ENCODE peak calls at places on chromosomes 7 and 10, in six cellular contexts. V is stomach; L is AG09319; Z is stimulated activated CD4-positive, alpha-beta T cell treated with anti-CD3 and anti-CD28 coated beads, Interleukin-1b, Interleukin-23, amount 100 ng/mL, for 24 hours; W is EH; E is GM12865. U is an unnamed sample.

GRCh38 chr7:120591-120991 is 71.8 kb upstream of the FAM20C start:
- DNase-seq in E (no peak), V (peak), W (no peak), Z (no peak), L (no peak), U (no peak)

GRCh38 chr7:55191926-55192692 is 173.0 kb upstream of the LANCL2 start:
- DNase-seq in E (no peak), W (no peak), L (no peak), Z (no peak), V (no peak), U (no peak)

GRCh38 chr10:61785410-61786105 is 115.9 kb upstream of the ARID5B start:
- DNase-seq in E (no peak), V (no peak), Z (no peak), W (no peak), L (no peak), U (no peak)

GRCh38 chr7:111324228-111324627 is 233.3 kb downstream of the LRRN3 start:
- DNase-seq in E (no peak), W (no peak), V (no peak), Z (no peak), L (no peak), U (no peak)

GRCh38 chr10:26438534-26439269 is 561 bp downstream of the APBB1IP start:
- DNase-seq in V (no peak), E (peak), W (peak), Z (peak), L (no peak), U (peak)

GRCh38 chr10:62744136-62744535 is 60.4 kb upstream of the ADO start:
- DNase-seq in W (peak), V (no peak), Z (no peak), L (no peak), E (no peak), U (no peak)

GRCh38 chr10:128087884-128088695 is 38.1 kb downstream of the MKI67 start:
- DNase-seq in Z (no peak), W (no peak), E (no peak), V (no peak), L (no peak), U (no peak)

GRCh38 chr7:134792968-134793367 is 13.5 kb downstream of the CALD1 start:
- DNase-seq in E (peak), L (no peak), Z (no peak), W (peak), V (no peak), U (peak)

GRCh38 chr7:2157473-2158279 is 75.1 kb downstream of the MAD1L1 start:
- DNase-seq in Z (no peak), V (peak), L (peak), W (peak), E (no peak), U (peak)

GRCh38 chr10:79393221-79393923 is 46.1 kb downstream of the PPIF start:
- DNase-seq in L (no peak), V (no peak), W (no peak), Z (no peak), E (no peak), U (peak)

GRCh38 chr7:151232272-151233110 is at the start of gene CHPF2:
- DNase-seq in L (peak), Z (peak), E (peak), V (peak), W (peak), U (peak)

GRCh38 chr10:14545827-14546226 is 215.1 kb upstream of the FRMD4A start:
- DNase-seq in L (no peak), V (no peak), E (no peak), W (peak), Z (no peak), U (no peak)

GRCh38 chr10:124798364-124798763 is 3.3 kb upstream of the ABRAXAS2 start:
- DNase-seq in Z (no peak), L (no peak), W (no peak), E (no peak), V (no peak), U (no peak)

GRCh38 chr7:51472017-51472296 is 155.3 kb upstream of the COBL start:
- DNase-seq in W (no peak), Z (no peak), V (no peak), L (no peak), E (no peak), U (no peak)

GRCh38 chr10:72257051-72257892 is 16.5 kb upstream of the DDIT4 start:
- DNase-seq in W (peak), L (no peak), E (peak), V (no peak), Z (no peak), U (no peak)

GRCh38 chr10:114711487-114712250 is 53.6 kb upstream of the ABLIM1 start:
- DNase-seq in E (no peak), V (no peak), W (no peak), L (no peak), Z (no peak), U (no peak)

GRCh38 chr7:119908948-119909347 is 364.0 kb upstream of the KCND2 start:
- DNase-seq in V (no peak), W (no peak), E (no peak), L (no peak), Z (no peak), U (no peak)

GRCh38 chr7:70135656-70136055 is 537.4 kb downstream of the AUTS2 start:
- DNase-seq in V (no peak), E (no peak), W (no peak), L (no peak), Z (no peak), U (no peak)

GRCh38 chr10:132910901-132911711 is 31.3 kb downstream of the CFAP46 start:
- DNase-seq in V (no peak), W (peak), E (no peak), Z (no peak), L (no peak), U (peak)

GRCh38 chr7:125775319-125775718 is 845.7 kb upstream of the POT1 start:
- DNase-seq in E (no peak), W (no peak), L (no peak), Z (no peak), V (no peak), U (no peak)

GRCh38 chr10:6221971-6222751 is 19.4 kb downstream of the PFKFB3 start:
- DNase-seq in W (peak), L (no peak), Z (no peak), E (no peak), V (no peak), U (no peak)

GRCh38 chr10:7192831-7193348 is 217.9 kb downstream of the SFMBT2 start:
- DNase-seq in E (no peak), L (no peak), Z (peak), V (no peak), W (no peak), U (no peak)

GRCh38 chr10:124428207-124428777 is 9.6 kb upstream of the OAT start:
- DNase-seq in V (peak), L (no peak), W (no peak), E (no peak), Z (no peak), U (no peak)

GRCh38 chr7:30225863-30226361 is 58.5 kb upstream of the ZNRF2 start:
- DNase-seq in V (peak), Z (no peak), E (peak), W (peak), L (no peak), U (peak)